ENCODE peak calls at places on chromosomes 2 and 18, in four cellular contexts. S is uterus; T is body of pancreas; K is CD8-positive, alpha-beta T cell. V is an unnamed sample.

GRCh38 chr18:35582310-35582682 is 756 bp downstream of the GALNT1 start:
- DNase-seq in K (no peak), S (no peak), T (no peak), V (no peak)

GRCh38 chr18:59985289-59985688 is 85.5 kb downstream of the PMAIP1 start:
- DNase-seq in K (no peak), T (no peak), S (no peak), V (no peak)

GRCh38 chr2:119177838-119178190 is 19.3 kb upstream of the C1QL2 start:
- DNase-seq in K (no peak), S (no peak), T (no peak), V (no peak)

GRCh38 chr2:42722328-42723190 is 41.4 kb downstream of the OXER1 start:
- DNase-seq in S (peak), T (peak), K (no peak), V (peak)

GRCh38 chr2:19033240-19033639 is 325.2 kb downstream of the OSR1 start:
- DNase-seq in T (no peak), K (no peak), S (no peak), V (no peak)

GRCh38 chr18:67433971-67434370 is 82.5 kb downstream of the DSEL start:
- DNase-seq in K (no peak), T (no peak), S (no peak), V (no peak)

GRCh38 chr2:150596071-150596470 is 108.6 kb upstream of the RND3 start:
- DNase-seq in T (no peak), K (no peak), S (no peak), V (peak)

GRCh38 chr18:59388180-59388579 is 29.1 kb upstream of the LMAN1 start:
- DNase-seq in S (no peak), K (no peak), T (no peak), V (no peak)

GRCh38 chr2:28546242-28546641 is 50.4 kb downstream of the PLB1 start:
- DNase-seq in K (no peak), S (no peak), T (no peak), V (no peak)

GRCh38 chr18:9055185-9055584 is 47.3 kb upstream of the NDUFV2 start:
- DNase-seq in T (no peak), S (no peak), K (no peak), V (peak)

GRCh38 chr18:79903071-79903635 is 48.3 kb downstream of the SLC66A2 start:
- DNase-seq in K (no peak), S (peak), T (no peak), V (no peak)

GRCh38 chr2:184363213-184363612 is 235.1 kb upstream of the ZNF804A start:
- DNase-seq in S (no peak), T (no peak), K (no peak), V (no peak)

GRCh38 chr2:40357667-40358066 is 94.2 kb downstream of the SLC8A1 start:
- DNase-seq in K (no peak), T (no peak), S (no peak), V (peak)

GRCh38 chr2:199833525-199833924 is 17.5 kb downstream of the FTCDNL1 start:
- DNase-seq in T (no peak), K (no peak), S (no peak), V (no peak)

GRCh38 chr2:69645026-69645425 is 1.5 kb upstream of the AAK1 start:
- DNase-seq in K (peak), S (no peak), T (no peak), V (no peak)

GRCh38 chr2:69645926-69646325 is 2.4 kb upstream of the AAK1 start:
- DNase-seq in T (no peak), S (no peak), K (peak), V (no peak)

GRCh38 chr2:69643602-69644505 is at the start of gene AAK1:
- DNase-seq in T (peak), S (peak), K (peak), V (peak)

GRCh38 chr2:69642709-69643601 is 584 bp downstream of the AAK1 start:
- DNase-seq in T (peak), K (peak), S (peak), V (peak)

GRCh38 chr2:69644506-69644979 is 1.0 kb upstream of the AAK1 start:
- DNase-seq in T (no peak), S (no peak), K (no peak), V (no peak)
- H3K4me3 ChIP-seq in T (peak), S (peak), K (peak), V (peak)

GRCh38 chr2:195656859-195657633 is at the start of gene SLC39A10:
- DNase-seq in K (peak), T (peak), S (peak), V (peak)
- TF ChIP-seq CTCF in K (no peak), T (peak), S (peak), V (peak)

DNA sequence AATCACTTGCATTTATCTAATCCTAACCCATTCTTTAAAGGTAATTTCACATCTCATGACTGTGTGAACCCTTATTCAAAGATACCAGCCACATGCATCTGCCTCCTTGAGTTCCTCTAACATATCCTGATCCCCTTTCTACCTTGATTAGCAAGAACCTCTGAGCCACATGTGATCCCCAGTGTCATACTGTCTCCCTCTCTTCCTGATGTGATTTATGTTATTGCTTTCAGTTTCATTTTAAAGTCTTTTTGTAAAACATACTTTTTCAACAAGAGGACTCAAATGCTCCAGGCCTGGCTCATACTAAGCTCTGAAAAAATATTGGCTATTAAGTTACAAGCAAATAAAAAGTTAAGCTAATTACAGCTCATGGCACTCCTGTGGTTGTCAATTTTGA is 470.1 kb downstream of the DLGAP1 start:
- DNase-seq in S (no peak), K (no peak), T (no peak), V (no peak)
- H3K4me3 ChIP-seq in S (no peak), K (no peak), T (no peak), V (no peak)

GRCh38 chr18:6401687-6402086 is 13.0 kb downstream of the L3MBTL4 start:
- DNase-seq in K (no peak), T (no peak), S (no peak), V (no peak)

GRCh38 chr18:6396843-6397242 is 17.9 kb downstream of the L3MBTL4 start:
- DNase-seq in T (no peak), S (no peak), K (no peak), V (no peak)

GRCh38 chr18:6396276-6396675 is 18.4 kb downstream of the L3MBTL4 start:
- DNase-seq in K (no peak), S (no peak), T (no peak), V (no peak)

GRCh38 chr18:6397931-6398566 is 16.7 kb downstream of the L3MBTL4 start:
- DNase-seq in S (no peak), T (no peak), K (no peak), V (no peak)
- TF ChIP-seq CTCF in S (no peak), T (no peak), K (no peak), V (no peak)

GRCh38 chr2:88016086-88016947 is at the start of gene RNU2-63P:
- DNase-seq in K (peak), S (peak), T (peak), V (peak)
- H3K4me3 ChIP-seq in K (peak), S (peak), T (peak), V (peak)

GRCh38 chr2:204268458-204268857 is 276.8 kb upstream of the PARD3B start:
- DNase-seq in K (no peak), S (no peak), T (no peak), V (peak)
- TF ChIP-seq CTCF in K (no peak), S (no peak), T (no peak), V (peak)

GRCh38 chr2:138780451-138780880 is 276 bp upstream of the NXPH2 start:
- DNase-seq in K (no peak), T (no peak), S (no peak), V (no peak)
- H3K4me3 ChIP-seq in K (no peak), T (no peak), S (no peak), V (no peak)

DNA sequence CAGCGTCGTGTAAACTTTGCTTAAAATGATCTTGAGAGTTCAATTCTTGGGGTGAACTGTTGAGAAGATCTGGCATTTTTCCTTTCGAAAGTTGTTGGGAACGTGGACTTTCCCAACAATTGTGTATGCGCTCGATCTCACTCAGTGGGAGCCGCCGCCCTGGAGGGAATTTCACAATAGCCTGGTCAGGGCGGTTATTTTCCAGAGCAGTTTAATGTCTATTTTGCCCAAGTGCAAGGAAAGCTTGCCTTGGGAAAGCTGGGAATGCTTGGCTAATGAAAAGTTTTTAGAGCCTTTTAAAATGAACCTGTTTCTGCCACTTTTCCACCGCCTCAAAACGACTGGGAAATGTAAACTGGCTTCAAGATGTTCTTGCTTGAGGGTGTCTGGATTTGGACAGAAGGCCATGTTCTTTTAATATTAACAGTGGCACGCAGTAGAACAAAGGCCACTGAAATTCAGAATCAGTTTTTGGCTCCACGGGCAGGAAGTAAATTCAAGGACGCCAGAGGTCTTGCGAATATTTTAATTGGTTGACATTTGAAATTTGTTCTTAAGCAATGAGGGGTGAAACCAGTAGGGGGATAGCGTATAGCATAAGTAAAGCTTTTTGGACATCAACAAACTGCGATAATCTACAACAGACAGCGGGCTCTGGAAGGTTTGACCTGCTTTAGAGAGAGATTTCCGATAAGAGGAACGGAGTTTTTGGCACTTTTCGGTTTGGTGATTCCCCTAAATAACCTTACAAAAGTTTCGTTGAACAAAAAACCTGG is 1.2 kb downstream of the CFLAR start:
- DNase-seq in S (peak), T (peak), K (no peak), V (peak)
- TF ChIP-seq CTCF in S (peak), T (peak), K (peak), V (peak)

V was measured in AG10803.